ENCODE peak calls at places on chromosomes 1 and 21, in seven cellular contexts. N is H1, B is A549, K is tibial nerve, Y is spleen, C is GM23338, Q is stomach. P is an unnamed sample. For H3K4me1, the result is how much of the 10 kb centered on the place peaks cover.

GRCh38 chr21:32812035-32812434 is 40.5 kb upstream of the PAXBP1 start:
- DNase-seq in N (no peak), B (no peak), K (no peak), Y (no peak), C (no peak), Q (no peak), P (no peak)

GRCh38 chr1:2340918-2341254 is 50.5 kb downstream of the MORN1 start:
- DNase-seq in N (no peak), B (no peak), K (no peak), Y (no peak), C (no peak), Q (no peak), P (no peak)

GRCh38 chr21:14453339-14453738 is 70.4 kb upstream of the HSPA13 start:
- DNase-seq in N (no peak), B (no peak), K (no peak), Y (no peak), C (no peak), Q (no peak), P (no peak)

GRCh38 chr1:25780318-25781129 is 19.5 kb upstream of the SELENON start:
- DNase-seq in N (peak), B (no peak), K (no peak), Y (no peak), C (peak), Q (peak), P (peak)

GRCh38 chr1:181812211-181812610 is 249.3 kb downstream of the ZNF648 start:
- DNase-seq in N (no peak), B (no peak), K (no peak), Y (no peak), C (no peak), Q (no peak), P (no peak)

GRCh38 chr1:172180886-172181285 is 239.6 kb upstream of the C1orf105 start:
- DNase-seq in N (no peak), B (no peak), K (peak), Y (peak), C (peak), Q (peak), P (no peak)

GRCh38 chr1:183472488-183473285 is at the start of gene SMG7:
- DNase-seq in N (no peak), B (no peak), K (peak), Y (peak), C (peak), Q (peak), P (no peak)

GRCh38 chr1:108701176-108701849 is 9.2 kb downstream of the PRPF38B start:
- DNase-seq in N (no peak), B (no peak), K (no peak), Y (no peak), C (no peak), Q (no peak), P (no peak)

GRCh38 chr1:93196591-93196990 is 16.1 kb downstream of the CCDC18 start:
- DNase-seq in N (no peak), B (no peak), K (no peak), Y (no peak), C (no peak), Q (no peak), P (no peak)

GRCh38 chr1:228377664-228378452 is 28.8 kb downstream of the TRIM11 start:
- DNase-seq in N (no peak), B (no peak), K (no peak), Y (peak), C (no peak), Q (no peak), P (no peak)

GRCh38 chr1:247118946-247119446 is 14.8 kb upstream of the ZNF669 start:
- DNase-seq in N (peak), B (peak), K (no peak), Y (peak), C (peak), Q (no peak), P (peak)

GRCh38 chr21:43976661-43977060 is 35.4 kb upstream of the TRAPPC10 start:
- DNase-seq in N (no peak), B (no peak), K (no peak), Y (no peak), C (no peak), Q (peak), P (no peak)

GRCh38 chr1:156750932-156751723 is at the start of gene HDGF:
- DNase-seq in N (no peak), B (peak), K (peak), Y (peak), C (peak), Q (peak), P (peak)

GRCh38 chr1:162147760-162148159 is 78.3 kb downstream of the NOS1AP start:
- DNase-seq in N (peak), B (no peak), K (no peak), Y (no peak), C (peak), Q (no peak), P (peak)

GRCh38 chr1:190835658-190836057 is 358.0 kb upstream of the BRINP3 start:
- DNase-seq in N (no peak), B (no peak), K (no peak), Y (no peak), C (no peak), Q (no peak), P (no peak)

GRCh38 chr21:24025101-24025500 is 1582.2 kb downstream of the MRPL39 start:
- DNase-seq in N (no peak), B (no peak), K (no peak), Y (no peak), C (no peak), Q (no peak), P (no peak)

GRCh38 chr1:212827831-212828278 is 19.6 kb downstream of the SPATA45 start:
- DNase-seq in N (no peak), B (peak), K (no peak), Y (no peak), C (no peak), Q (no peak), P (no peak)

GRCh38 chr21:34844924-34845238 is 176.1 kb downstream of the CLIC6 start:
- DNase-seq in N (no peak), B (no peak), K (no peak), Y (no peak), C (no peak), Q (no peak), P (peak)

GRCh38 chr1:113615425-113615824 is 143.9 kb downstream of the PHTF1 start:
- DNase-seq in N (no peak), B (no peak), K (no peak), Y (no peak), C (no peak), Q (no peak), P (no peak)

GRCh38 chr1:205147191-205147590 is 25.4 kb upstream of the RBBP5 start:
- DNase-seq in N (no peak), B (peak), K (no peak), Y (no peak), C (no peak), Q (no peak), P (no peak)

GRCh38 chr1:222334026-222334680 is 213.8 kb downstream of the HHIPL2 start:
- DNase-seq in N (no peak), B (no peak), K (no peak), Y (no peak), C (no peak), Q (no peak), P (no peak)

GRCh38 chr1:230568008-230568407 is 74.3 kb upstream of the COG2 start:
- DNase-seq in N (no peak), B (peak), K (no peak), Y (no peak), C (peak), Q (peak), P (peak)

GRCh38 chr1:35499652-35500176 is 57.5 kb downstream of the KIAA0319L start:
- DNase-seq in N (no peak), B (no peak), K (no peak), Y (no peak), C (no peak), Q (peak), P (peak)

GRCh38 chr1:216500273-216500967 is 77.2 kb upstream of the USH2A start:
- DNase-seq in N (no peak), B (no peak), K (no peak), Y (no peak), C (no peak), Q (no peak), P (no peak)

GRCh38 chr1:38436749-38437148 is 390.2 kb upstream of the POU3F1 start:
- DNase-seq in N (no peak), B (no peak), K (no peak), Y (no peak), C (no peak), Q (no peak), P (no peak)

GRCh38 chr1:209038735-209039134 is 544.8 kb upstream of the CAMK1G start:
- DNase-seq in N (no peak), B (no peak), K (no peak), Y (no peak), C (no peak), Q (no peak), P (no peak)

GRCh38 chr21:16842716-16843115 is 670.1 kb upstream of the CXADR start:
- DNase-seq in N (no peak), B (no peak), K (no peak), Y (no peak), C (no peak), Q (no peak), P (no peak)

GRCh38 chr1:9062846-9063245 is 6.6 kb downstream of the SLC2A5 start:
- DNase-seq in N (no peak), B (no peak), K (no peak), Y (no peak), C (no peak), Q (no peak), P (no peak)

GRCh38 chr1:75014250-75014649 is 119.9 kb upstream of the LHX8 start:
- DNase-seq in N (no peak), B (no peak), K (no peak), Y (no peak), C (no peak), Q (no peak), P (no peak)

GRCh38 chr1:151980287-151981177 is 13.1 kb downstream of the S100A10 start:
- DNase-seq in N (no peak), B (no peak), K (peak), Y (no peak), C (no peak), Q (no peak), P (no peak)

GRCh38 chr21:46092811-46093667 is 4.9 kb upstream of the COL6A2 start:
- DNase-seq in N (no peak), B (no peak), K (no peak), Y (no peak), C (no peak), Q (peak), P (peak)

GRCh38 chr1:11176081-11176706 is 13.0 kb upstream of the ANGPTL7 start:
- DNase-seq in N (no peak), B (no peak), K (no peak), Y (no peak), C (no peak), Q (no peak), P (no peak)

GRCh38 chr1:43835141-43836021 is 98.2 kb upstream of the ARTN start:
- DNase-seq in N (peak), B (no peak), K (no peak), Y (no peak), C (peak), Q (no peak), P (no peak)

GRCh38 chr21:13368200-13368599 is 241.4 kb upstream of the POTED start:
- DNase-seq in N (no peak), B (no peak), K (no peak), Y (no peak), C (no peak), Q (no peak), P (no peak)

GRCh38 chr1:75412616-75413015 is 198.3 kb downstream of the SLC44A5 start:
- DNase-seq in N (no peak), B (no peak), K (no peak), Y (no peak), C (no peak), Q (no peak), P (no peak)

GRCh38 chr1:109769335-109770078 is 5.8 kb upstream of the EPS8L3 start:
- DNase-seq in N (no peak), B (no peak), K (no peak), Y (peak), C (no peak), Q (peak), P (no peak)

GRCh38 chr21:42294273-42294880 is 20.8 kb downstream of the TFF3 start:
- DNase-seq in N (no peak), B (no peak), K (no peak), Y (no peak), C (no peak), Q (no peak), P (no peak)

GRCh38 chr1:115980998-115981993 is 5.0 kb downstream of the SLC22A15 start:
- DNase-seq in N (no peak), B (peak), K (no peak), Y (no peak), C (peak), Q (no peak), P (peak)

GRCh38 chr1:200483491-200484143 is 73.8 kb upstream of the ZNF281 start:
- DNase-seq in N (no peak), B (peak), K (peak), Y (no peak), C (peak), Q (peak), P (peak)

GRCh38 chr1:18643154-18644012 is 12.7 kb downstream of the PAX7 start:
- DNase-seq in N (no peak), B (no peak), K (no peak), Y (no peak), C (peak), Q (no peak), P (peak)
- H3K27ac ChIP-seq in N (no peak), B (no peak), K (no peak), Y (no peak), C (no peak), Q (no peak), P (peak)

GRCh38 chr1:170734412-170735175 is 70.7 kb downstream of the PRRX1 start:
- DNase-seq in N (no peak), B (no peak), K (no peak), Y (no peak), C (no peak), Q (no peak), P (no peak)
- H3K4me1 ChIP-seq in N (under half), B (under half), K (under half), Y (under half), C (under half), Q (under half), P (under half)

DNA sequence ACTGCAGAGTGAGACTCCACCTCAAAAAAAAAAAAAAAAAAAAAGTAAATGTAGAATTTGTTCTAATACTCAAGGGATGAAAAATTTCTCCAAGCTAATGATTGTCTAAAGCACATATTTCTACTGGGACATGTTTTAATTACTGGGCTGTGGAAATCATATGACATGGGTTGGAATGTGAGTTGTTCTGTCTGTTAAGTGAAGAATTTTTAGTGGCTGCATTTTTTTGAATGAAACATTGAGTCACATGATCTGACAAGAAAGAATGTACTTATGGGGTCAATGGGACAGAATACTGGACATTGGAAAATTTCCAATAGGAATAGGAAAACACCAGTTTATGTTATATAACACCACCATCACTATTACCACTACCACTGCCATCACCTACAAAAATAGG is 123.8 kb upstream of the IVNS1ABP start:
- DNase-seq in N (no peak), B (peak), K (no peak), Y (no peak), C (no peak), Q (no peak), P (no peak)
- H3K27ac ChIP-seq in N (no peak), B (peak), K (no peak), Y (no peak), C (no peak), Q (no peak), P (no peak)

GRCh38 chr1:201570886-201571624 is 32.1 kb downstream of the NAV1 start:
- DNase-seq in N (no peak), B (no peak), K (no peak), Y (peak), C (no peak), Q (no peak), P (peak)
- H3K4me1 ChIP-seq in N (under half), B (under half), K (under half), Y (under half), C (under half), Q (under half), P (under half)